ENCODE peak calls at places on chromosome 10, in five cellular contexts. F, D, L, A and H are unnamed samples.

GRCh38 chr10:8577681-8578080 is 523.2 kb downstream of the GATA3 start:
- DNase-seq in A (no peak), F (no peak), D (no peak), L (no peak), H (no peak)

GRCh38 chr10:112819231-112819630 is 130.8 kb upstream of the TCF7L2 start:
- DNase-seq in D (no peak), L (no peak), A (no peak), F (no peak), H (no peak)

GRCh38 chr10:31034041-31034918 is 2.6 kb upstream of the ZNF438 start:
- DNase-seq in D (no peak), F (peak), L (peak), A (no peak), H (no peak)

GRCh38 chr10:19930936-19931859 is 115.0 kb downstream of the PLXDC2 start:
- DNase-seq in F (peak), D (no peak), L (no peak), A (no peak), H (no peak)

GRCh38 chr10:30437039-30437781 is 3.2 kb downstream of the MAP3K8 start:
- DNase-seq in D (no peak), F (peak), A (no peak), L (peak), H (no peak)

GRCh38 chr10:59362184-59362966 is at the start of gene FAM13C:
- DNase-seq in D (peak), A (peak), F (peak), L (peak), H (peak)

GRCh38 chr10:99672884-99673283 is 13.6 kb downstream of the ENTPD7 start:
- DNase-seq in L (no peak), A (no peak), F (peak), D (no peak), H (no peak)

GRCh38 chr10:6766061-6766460 is 186.0 kb upstream of the PRKCQ start:
- DNase-seq in F (peak), A (no peak), D (no peak), L (no peak), H (no peak)

GRCh38 chr10:104640339-104641149 is 546 bp upstream of the SORCS3 start:
- DNase-seq in F (no peak), L (no peak), A (no peak), D (no peak), H (peak)

GRCh38 chr10:57822965-57823364 is 444.7 kb downstream of the IPMK start:
- DNase-seq in F (no peak), A (no peak), L (no peak), D (no peak), H (no peak)

GRCh38 chr10:33441561-33441960 is 107.1 kb upstream of the NRP1 start:
- DNase-seq in F (no peak), L (peak), D (no peak), A (no peak), H (no peak)

GRCh38 chr10:70376436-70377378 is 5.7 kb downstream of the LRRC20 start:
- DNase-seq in L (no peak), D (no peak), A (no peak), F (no peak), H (no peak)

GRCh38 chr10:77165445-77166316 is 471.9 kb downstream of the KCNMA1 start:
- DNase-seq in D (peak), L (peak), F (peak), A (peak), H (peak)

GRCh38 chr10:74852406-74852805 is 26.0 kb downstream of the KAT6B start:
- DNase-seq in L (peak), A (no peak), D (no peak), F (no peak), H (no peak)

GRCh38 chr10:73097305-73097670 is 622 bp upstream of the P4HA1 start:
- DNase-seq in F (no peak), D (no peak), A (no peak), L (no peak), H (no peak)

GRCh38 chr10:93269281-93269680 is 195.6 kb downstream of the CYP26A1 start:
- DNase-seq in D (no peak), F (no peak), A (no peak), L (no peak), H (no peak)

GRCh38 chr10:129870926-129871660 is 93.0 kb downstream of the EBF3 start:
- DNase-seq in D (no peak), F (peak), L (no peak), A (no peak), H (no peak)

GRCh38 chr10:122531261-122531660 is 29.3 kb upstream of the DMBT1 start:
- DNase-seq in A (no peak), D (no peak), F (no peak), L (no peak), H (no peak)

GRCh38 chr10:11625019-11625735 is 13.7 kb upstream of the USP6NL start:
- DNase-seq in D (no peak), A (no peak), F (no peak), L (no peak), H (no peak)

GRCh38 chr10:102119417-102120141 is 589 bp downstream of the LDB1 start:
- DNase-seq in D (peak), L (no peak), A (peak), F (peak), H (peak)

GRCh38 chr10:110268442-110268841 is 36.3 kb downstream of the SMNDC1 start:
- DNase-seq in D (no peak), L (no peak), F (no peak), A (no peak), H (no peak)

GRCh38 chr10:110209926-110210662 is 2.7 kb downstream of the MXI1 start:
- DNase-seq in D (peak), A (peak), L (peak), F (peak), H (no peak)

GRCh38 chr10:19250542-19250941 is 201.9 kb downstream of the MALRD1 start:
- DNase-seq in L (no peak), A (no peak), D (no peak), F (peak), H (no peak)

GRCh38 chr10:38600146-38600545 is 506.0 kb downstream of the ZNF37A start:
- DNase-seq in F (no peak), A (no peak), D (no peak), L (no peak), H (no peak)

GRCh38 chr10:46227571-46228075 is 59.2 kb upstream of the ANTXRL start:
- DNase-seq in F (no peak), L (no peak), A (no peak), D (no peak), H (no peak)

GRCh38 chr10:29619273-29619672 is 15.5 kb downstream of the SVIL start:
- DNase-seq in A (no peak), L (no peak), F (peak), D (no peak), H (no peak)

GRCh38 chr10:77318739-77319138 is 318.9 kb downstream of the KCNMA1 start:
- DNase-seq in D (no peak), F (no peak), L (no peak), A (no peak), H (no peak)

GRCh38 chr10:109027534-109028185 is 895.7 kb downstream of the XPNPEP1 start:
- DNase-seq in L (no peak), D (no peak), F (no peak), A (no peak), H (no peak)

GRCh38 chr10:17229967-17230682 is 2.1 kb downstream of the VIM start:
- DNase-seq in D (peak), F (peak), A (peak), L (no peak), H (peak)
- H3K14ac ChIP-seq in D (peak), F (peak), A (no peak), L (peak), H (peak)

GRCh38 chr10:94440096-94440495 is 37.8 kb downstream of the TBC1D12 start:
- DNase-seq in D (no peak), A (no peak), F (no peak), L (no peak), H (no peak)
- H3K14ac ChIP-seq in D (no peak), A (no peak), F (no peak), L (no peak), H (no peak)

DNA sequence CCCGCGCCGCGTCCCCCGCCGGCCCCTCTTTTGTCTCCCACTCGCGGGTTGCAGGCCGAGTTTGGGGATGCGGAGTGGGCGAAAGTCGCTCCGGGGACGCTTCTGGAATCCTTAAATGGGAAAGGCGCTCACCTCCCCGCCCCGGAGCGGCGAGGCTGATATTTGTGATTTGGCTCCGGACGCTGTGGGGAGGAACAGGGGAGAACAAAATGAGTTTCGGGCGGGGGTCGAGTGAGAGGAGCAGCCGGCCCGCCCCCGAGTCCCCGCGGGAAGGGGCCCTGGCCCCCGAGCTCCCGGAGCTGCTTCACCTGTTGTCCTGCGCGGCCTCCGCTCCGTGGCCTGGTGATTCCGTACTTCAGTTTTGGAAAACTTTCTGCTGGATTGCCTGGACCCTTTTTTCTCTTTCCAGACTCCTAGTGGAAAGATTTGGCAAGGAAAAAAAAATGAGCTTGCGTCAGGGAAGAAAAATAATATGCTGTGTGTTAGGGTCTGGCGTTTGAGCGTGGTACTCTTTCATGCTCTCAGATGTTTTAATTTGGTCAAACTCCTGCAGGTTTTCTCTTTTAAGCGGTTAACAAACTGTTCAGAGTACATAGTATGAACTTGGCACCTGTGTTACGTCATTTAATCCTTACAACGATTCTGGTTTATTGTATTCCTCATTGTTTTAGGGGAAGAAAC is 831 bp downstream of the BMPR1A start:
- DNase-seq in L (no peak), A (no peak), D (no peak), F (peak), H (peak)
- H3K14ac ChIP-seq in L (peak), A (no peak), D (peak), F (peak), H (no peak)

DNA sequence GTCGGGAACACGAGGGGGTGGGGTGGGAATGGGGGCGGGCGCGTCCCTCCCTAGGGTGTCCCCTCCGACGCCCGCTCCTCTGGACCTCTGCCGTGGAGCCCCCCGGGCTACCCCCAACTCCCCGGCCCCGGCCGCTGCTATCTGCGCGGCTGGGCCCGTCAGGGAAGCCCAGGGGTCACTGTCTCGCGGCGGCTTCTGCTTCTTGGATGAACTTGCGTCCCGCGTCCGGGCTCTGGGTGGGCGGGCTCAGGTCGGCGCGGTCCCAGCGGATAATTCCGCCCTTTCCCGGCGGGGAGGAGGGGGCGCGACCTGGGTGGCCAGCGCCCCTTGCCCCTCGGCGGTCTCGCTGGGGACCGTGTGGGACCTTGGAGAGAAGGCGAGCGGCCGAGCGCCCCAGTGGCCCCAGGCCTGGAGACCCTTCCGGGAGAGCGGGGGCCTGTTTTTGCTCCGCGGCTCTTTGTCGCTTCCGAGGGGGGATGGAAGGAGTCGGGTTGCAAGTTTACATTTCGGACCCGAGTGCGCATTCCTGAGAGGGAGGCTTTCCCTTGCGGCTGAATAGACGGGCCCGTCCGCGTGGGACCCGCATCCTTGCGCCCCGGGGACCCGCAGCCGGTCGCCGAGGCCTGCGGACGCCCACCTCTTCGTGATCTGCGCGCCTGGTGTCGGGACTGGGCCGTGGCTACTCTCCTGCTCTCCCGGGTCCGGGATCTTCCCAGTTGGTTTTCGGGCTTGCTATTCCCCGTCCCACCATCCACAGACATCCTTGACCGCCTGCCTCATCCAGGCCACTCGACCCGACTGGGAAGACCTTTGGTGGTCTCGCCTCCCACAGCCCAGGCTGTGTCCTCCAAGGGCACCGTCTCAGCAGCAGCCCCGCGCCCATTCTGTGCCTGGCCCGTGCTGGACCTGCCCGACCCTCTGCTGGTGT is 812 bp downstream of the DOCK1 start:
- DNase-seq in D (peak), L (peak), A (peak), F (peak), H (peak)
- H3K14ac ChIP-seq in D (peak), L (peak), A (no peak), F (peak), H (peak)